ENCODE peak calls at places on chromosomes 12 and 14, in seven cellular contexts. R is GM13977, T is transverse colon, Q is IMR-90, N is iris pigment epithelial cell, A is ACHN, S is posterior vena cava. B is an unnamed sample.

GRCh38 chr12:101670007-101670671 is 27.3 kb upstream of the CHPT1 start:
- DNase-seq in R (peak; percentile 23), T (peak; percentile 58), Q (peak; percentile 58), N (peak; percentile 81), A (peak; percentile 64), S (no peak), B (peak; percentile 78)

GRCh38 chr12:116455540-116456306 is 103.5 kb upstream of the MAP1LC3B2 start:
- DNase-seq in R (no peak), T (peak; percentile 79), Q (peak; percentile 96), N (peak; percentile 95), A (peak; percentile 90), S (peak; percentile 94), B (peak; percentile 47)

GRCh38 chr14:64510825-64511679 is 6.5 kb downstream of the ZBTB1 start:
- DNase-seq in R (no peak), T (peak; percentile 77), Q (peak; percentile 73), N (peak; percentile 69), A (peak; percentile 71), S (no peak), B (peak; percentile 65)

GRCh38 chr14:27228053-27228452 is 630.2 kb upstream of the NOVA1 start:
- DNase-seq in R (no peak), T (no peak), Q (no peak), N (no peak), A (no peak), S (no peak), B (no peak)

GRCh38 chr14:101813833-101814232 is 52.3 kb downstream of the PPP2R5C start:
- DNase-seq in R (no peak), T (no peak), Q (no peak), N (no peak), A (no peak), S (no peak), B (no peak)

GRCh38 chr14:22106700-22107697 is 433.4 kb upstream of the OR4E1 start:
- DNase-seq in R (no peak), T (no peak), Q (peak; percentile 29), N (no peak), A (no peak), S (no peak), B (no peak)

GRCh38 chr14:90599748-90600507 is 203.1 kb downstream of the CALM1 start:
- DNase-seq in R (no peak), T (no peak), Q (peak; percentile 46), N (peak; percentile 54), A (no peak), S (peak; percentile 72), B (peak; percentile 46)

GRCh38 chr14:96960598-96961116 is 163.5 kb downstream of the VRK1 start:
- DNase-seq in R (no peak), T (no peak), Q (no peak), N (no peak), A (no peak), S (no peak), B (no peak)

GRCh38 chr14:79598339-79598738 is 613.0 kb downstream of the DIO2 start:
- DNase-seq in R (no peak), T (no peak), Q (peak; percentile 84), N (peak; percentile 84), A (no peak), S (no peak), B (no peak)

GRCh38 chr14:102321456-102322101 is 2.0 kb downstream of the ZNF839 start:
- DNase-seq in R (no peak), T (no peak), Q (no peak), N (no peak), A (no peak), S (no peak), B (no peak)

GRCh38 chr12:45730842-45731336 is 1.4 kb downstream of the ARID2 start:
- DNase-seq in R (peak; percentile 11), T (no peak), Q (peak; percentile 39), N (peak; percentile 50), A (peak; percentile 48), S (no peak), B (no peak)

GRCh38 chr12:109459247-109459646 is 17.9 kb downstream of the KCTD10 start:
- DNase-seq in R (no peak), T (no peak), Q (peak; percentile 89), N (peak; percentile 78), A (no peak), S (no peak), B (no peak)

GRCh38 chr14:29348504-29348903 is 579.1 kb downstream of the PRKD1 start:
- DNase-seq in R (no peak), T (no peak), Q (peak; percentile 21), N (peak; percentile 1), A (no peak), S (no peak), B (no peak)

GRCh38 chr12:119412811-119413794 is 78.6 kb downstream of the CCDC60 start:
- DNase-seq in R (peak; percentile 58), T (peak; percentile 67), Q (peak; percentile 59), N (peak; percentile 59), A (peak; percentile 74), S (peak; percentile 80), B (peak; percentile 77)

GRCh38 chr12:49899921-49900320 is 3.8 kb downstream of the FAIM2 start:
- DNase-seq in R (no peak), T (no peak), Q (no peak), N (no peak), A (no peak), S (no peak), B (no peak)

GRCh38 chr12:57296291-57296690 is 45.3 kb upstream of the STAC3 start:
- DNase-seq in R (no peak), T (no peak), Q (no peak), N (no peak), A (no peak), S (no peak), B (no peak)

GRCh38 chr12:128660532-128661215 is 163.1 kb downstream of the SLC15A4 start:
- DNase-seq in R (no peak), T (no peak), Q (no peak), N (no peak), A (no peak), S (no peak), B (no peak)

GRCh38 chr12:46459111-46459510 is 86.5 kb upstream of the SLC38A2 start:
- DNase-seq in R (no peak), T (no peak), Q (peak; percentile 91), N (peak; percentile 93), A (no peak), S (no peak), B (no peak)

GRCh38 chr12:116534341-116535121 is 24.6 kb upstream of the MAP1LC3B2 start:
- DNase-seq in R (no peak), T (no peak), Q (peak; percentile 34), N (peak; percentile 26), A (no peak), S (no peak), B (peak; percentile 37)

GRCh38 chr12:122003646-122004611 is 17.8 kb upstream of the BCL7A start:
- DNase-seq in R (peak; percentile 62), T (peak; percentile 12), Q (no peak), N (peak; percentile 17), A (no peak), S (no peak), B (no peak)

GRCh38 chr12:53068811-53069585 is 10.2 kb downstream of the SPRYD3 start:
- DNase-seq in R (no peak), T (no peak), Q (no peak), N (no peak), A (no peak), S (peak; percentile 80), B (no peak)

GRCh38 chr12:82904219-82904795 is 217.6 kb downstream of the TMTC2 start:
- DNase-seq in R (no peak), T (no peak), Q (peak; percentile 2), N (no peak), A (no peak), S (no peak), B (no peak)

GRCh38 chr14:61203059-61203753 is 77.9 kb downstream of the TMEM30B start:
- DNase-seq in R (no peak), T (no peak), Q (no peak), N (no peak), A (no peak), S (no peak), B (no peak)

GRCh38 chr14:24079521-24080141 is 8.3 kb downstream of the CPNE6 start:
- DNase-seq in R (no peak), T (no peak), Q (no peak), N (no peak), A (no peak), S (no peak), B (no peak)

B was measured in adrenal gland.